ENCODE peak calls at places on chromosome 9, in seven cellular contexts. B is stomach; L is lung; N is effector memory CD4-positive, alpha-beta T cell; G is gastrocnemius medialis; I is ovary; Q is spleen. R is an unnamed sample.

GRCh38 chr9:103397868-103398600 is 402.9 kb downstream of the CYLC2 start:
- DNase-seq in B (peak), L (peak), N (no peak), G (no peak), I (no peak), Q (no peak), R (no peak)

GRCh38 chr9:90915693-90916092 is 114.1 kb downstream of the SYK start:
- DNase-seq in B (peak), L (no peak), N (no peak), G (no peak), I (no peak), Q (peak), R (no peak)

GRCh38 chr9:117887941-117888340 is 183.7 kb downstream of the TLR4 start:
- DNase-seq in B (no peak), L (no peak), N (no peak), G (no peak), I (no peak), Q (no peak), R (no peak)

GRCh38 chr9:93302586-93303257 is 118.8 kb downstream of the WNK2 start:
- DNase-seq in B (peak), L (no peak), N (peak), G (no peak), I (peak), Q (peak), R (no peak)

GRCh38 chr9:81032030-81032572 is 657.2 kb downstream of the TLE1 start:
- DNase-seq in B (no peak), L (no peak), N (no peak), G (no peak), I (no peak), Q (no peak), R (no peak)

GRCh38 chr9:4321554-4321953 is 21.7 kb upstream of the GLIS3 start:
- DNase-seq in B (no peak), L (no peak), N (no peak), G (no peak), I (no peak), Q (no peak), R (no peak)

GRCh38 chr9:33041459-33042188 is 16.6 kb downstream of the DNAJA1 start:
- DNase-seq in B (no peak), L (no peak), N (no peak), G (no peak), I (no peak), Q (no peak), R (no peak)

GRCh38 chr9:129751841-129752801 is 721 bp downstream of the PTGES start:
- DNase-seq in B (peak), L (peak), N (no peak), G (no peak), I (no peak), Q (no peak), R (no peak)

GRCh38 chr9:134643306-134643705 is 1.7 kb downstream of the COL5A1 start:
- DNase-seq in B (no peak), L (no peak), N (no peak), G (no peak), I (peak), Q (no peak), R (no peak)

GRCh38 chr9:91024841-91025240 is 223.2 kb downstream of the SYK start:
- DNase-seq in B (no peak), L (no peak), N (no peak), G (no peak), I (no peak), Q (no peak), R (no peak)

GRCh38 chr9:34658461-34658860 is 4.0 kb downstream of the CCL27 start:
- DNase-seq in B (no peak), L (no peak), N (no peak), G (no peak), I (no peak), Q (no peak), R (no peak)

GRCh38 chr9:137366891-137367381 is 56.0 kb downstream of the EXD3 start:
- DNase-seq in B (no peak), L (no peak), N (no peak), G (no peak), I (peak), Q (peak), R (no peak)

GRCh38 chr9:134916161-134916665 is 1.5 kb downstream of the FCN1 start:
- DNase-seq in B (no peak), L (no peak), N (no peak), G (no peak), I (peak), Q (peak), R (no peak)

GRCh38 chr9:93262537-93263310 is 78.8 kb downstream of the WNK2 start:
- DNase-seq in B (peak), L (no peak), N (no peak), G (peak), I (peak), Q (peak), R (no peak)

GRCh38 chr9:34123682-34124081 is 2.8 kb downstream of the DCAF12 start:
- DNase-seq in B (peak), L (peak), N (no peak), G (no peak), I (no peak), Q (peak), R (no peak)

GRCh38 chr9:13928988-13929387 is 385.0 kb downstream of the NFIB start:
- DNase-seq in B (no peak), L (no peak), N (no peak), G (no peak), I (no peak), Q (no peak), R (no peak)

GRCh38 chr9:34084562-34084961 is 35.9 kb upstream of the UBAP2 start:
- DNase-seq in B (no peak), L (no peak), N (no peak), G (peak), I (peak), Q (no peak), R (peak)

GRCh38 chr9:117034862-117035261 is 347.8 kb downstream of the TRIM32 start:
- DNase-seq in B (no peak), L (no peak), N (no peak), G (no peak), I (peak), Q (no peak), R (no peak)

GRCh38 chr9:304519-305185 is 90.0 kb downstream of the DOCK8 start:
- DNase-seq in B (no peak), L (peak), N (no peak), G (no peak), I (no peak), Q (no peak), R (no peak)

GRCh38 chr9:5301544-5301943 is 3.0 kb downstream of the RLN2 start:
- DNase-seq in B (no peak), L (no peak), N (no peak), G (no peak), I (no peak), Q (no peak), R (no peak)

GRCh38 chr9:115939065-115939765 is 214.4 kb upstream of the PAPPA start:
- DNase-seq in B (no peak), L (no peak), N (no peak), G (no peak), I (no peak), Q (no peak), R (no peak)

GRCh38 chr9:78559449-78559885 is 262.5 kb downstream of the PSAT1 start:
- DNase-seq in B (no peak), L (no peak), N (no peak), G (no peak), I (no peak), Q (no peak), R (no peak)

GRCh38 chr9:78298046-78298511 is 1.2 kb downstream of the PSAT1 start:
- DNase-seq in B (no peak), L (no peak), N (no peak), G (no peak), I (no peak), Q (no peak), R (no peak)

GRCh38 chr9:95341262-95342011 is 23.9 kb upstream of the FANCC start:
- DNase-seq in B (no peak), L (no peak), N (no peak), G (no peak), I (peak), Q (no peak), R (no peak)

GRCh38 chr9:137078701-137079400 is 1.5 kb downstream of the UAP1L1 start:
- DNase-seq in B (no peak), L (no peak), N (no peak), G (no peak), I (no peak), Q (no peak), R (no peak)

GRCh38 chr9:109652112-109652511 is 127.9 kb upstream of the PALM2AKAP2 start:
- DNase-seq in B (no peak), L (no peak), N (no peak), G (no peak), I (no peak), Q (no peak), R (no peak)

GRCh38 chr9:23829580-23830458 is 3.8 kb upstream of the ELAVL2 start:
- DNase-seq in B (no peak), L (no peak), N (no peak), G (no peak), I (no peak), Q (no peak), R (no peak)

GRCh38 chr9:35675204-35675603 is 1.5 kb downstream of the CA9 start:
- DNase-seq in B (no peak), L (no peak), N (no peak), G (no peak), I (no peak), Q (no peak), R (no peak)

GRCh38 chr9:88605500-88606172 is 70.7 kb downstream of the NXNL2 start:
- DNase-seq in B (no peak), L (no peak), N (no peak), G (no peak), I (no peak), Q (no peak), R (no peak)
- H3K27ac ChIP-seq in B (peak), L (no peak), N (no peak), G (no peak), I (no peak), Q (peak), R (peak)

GRCh38 chr9:101235105-101235866 is 149.5 kb downstream of the BAAT start:
- DNase-seq in B (no peak), L (no peak), N (no peak), G (no peak), I (no peak), Q (no peak), R (no peak)
- H3K27ac ChIP-seq in B (no peak), L (no peak), N (no peak), G (no peak), I (no peak), Q (no peak), R (no peak)

GRCh38 chr9:70586506-70586905 is 172.0 kb upstream of the KLF9 start:
- DNase-seq in B (no peak), L (no peak), N (no peak), G (no peak), I (no peak), Q (no peak), R (no peak)
- H3K27ac ChIP-seq in B (peak), L (no peak), N (no peak), G (peak), I (no peak), Q (peak), R (peak)

GRCh38 chr9:133352635-133353340 is 3.5 kb downstream of the SURF1 start:
- DNase-seq in B (no peak), L (no peak), N (no peak), G (no peak), I (no peak), Q (no peak), R (no peak)

GRCh38 chr9:133351526-133351907 is 3.5 kb downstream of the RPL7A start:
- DNase-seq in B (no peak), L (no peak), N (no peak), G (no peak), I (no peak), Q (no peak), R (no peak)

GRCh38 chr9:133349965-133350624 is 2.1 kb downstream of the RPL7A start:
- DNase-seq in B (no peak), L (no peak), N (no peak), G (no peak), I (no peak), Q (no peak), R (no peak)

GRCh38 chr9:133353548-133353947 is 2.7 kb downstream of the SURF1 start:
- DNase-seq in B (no peak), L (no peak), N (no peak), G (no peak), I (no peak), Q (no peak), R (no peak)

DNA sequence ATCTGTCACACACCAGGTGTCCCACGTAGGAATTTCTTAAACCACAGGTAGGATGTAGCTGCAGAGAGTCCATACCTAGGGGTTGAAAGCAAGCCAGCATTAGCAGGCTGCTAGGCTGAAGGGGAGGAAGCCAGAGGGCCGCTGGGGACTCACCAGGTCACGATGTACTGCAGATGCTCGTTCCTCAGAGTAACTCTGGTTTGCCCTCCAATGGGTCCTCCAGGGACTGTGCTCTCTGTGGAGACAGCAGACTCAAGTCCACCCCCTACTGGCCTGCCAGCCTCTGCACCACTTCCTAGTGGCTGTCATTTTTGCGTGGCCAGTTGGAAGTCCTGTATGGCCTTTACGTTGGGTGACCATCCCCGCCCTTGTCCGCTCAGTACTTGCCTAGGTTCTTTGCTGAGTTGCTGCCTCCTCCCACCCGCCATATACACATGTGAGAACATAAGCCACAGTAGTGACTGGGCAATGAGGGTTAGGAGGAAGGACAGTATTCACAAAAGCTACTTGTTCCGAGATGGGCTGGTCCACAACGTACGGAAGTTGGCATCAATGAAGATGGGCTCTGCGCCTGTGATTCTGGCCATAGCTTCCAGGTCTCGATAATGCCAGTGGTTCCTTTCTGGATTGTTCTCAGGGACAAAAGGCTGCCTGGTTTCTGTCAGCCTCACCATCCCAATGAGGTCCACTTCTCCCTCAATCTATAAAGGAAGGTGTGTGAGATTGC is 4.1 kb downstream of the RPL7A start:
- DNase-seq in B (no peak), L (no peak), N (no peak), G (no peak), I (no peak), Q (no peak), R (no peak)
- H3K27ac ChIP-seq in B (no peak), L (no peak), N (no peak), G (no peak), I (no peak), Q (no peak), R (no peak)

GRCh38 chr9:101399641-101399965 is 952 bp downstream of the ZNF189 start:
- DNase-seq in B (no peak), L (no peak), N (no peak), G (no peak), I (no peak), Q (no peak), R (no peak)

GRCh38 chr9:101398930-101399640 is 434 bp downstream of the ZNF189 start:
- DNase-seq in B (peak), L (no peak), N (no peak), G (peak), I (no peak), Q (no peak), R (peak)

GRCh38 chr9:101398335-101398929 is at the start of the genes MRPL50 and ZNF189:
- DNase-seq in B (peak), L (peak), N (peak), G (peak), I (peak), Q (peak), R (peak)

GRCh38 chr9:101400120-101400519 is 1.5 kb downstream of the ZNF189 start:
- DNase-seq in B (no peak), L (no peak), N (no peak), G (no peak), I (peak), Q (no peak), R (no peak)

DNA sequence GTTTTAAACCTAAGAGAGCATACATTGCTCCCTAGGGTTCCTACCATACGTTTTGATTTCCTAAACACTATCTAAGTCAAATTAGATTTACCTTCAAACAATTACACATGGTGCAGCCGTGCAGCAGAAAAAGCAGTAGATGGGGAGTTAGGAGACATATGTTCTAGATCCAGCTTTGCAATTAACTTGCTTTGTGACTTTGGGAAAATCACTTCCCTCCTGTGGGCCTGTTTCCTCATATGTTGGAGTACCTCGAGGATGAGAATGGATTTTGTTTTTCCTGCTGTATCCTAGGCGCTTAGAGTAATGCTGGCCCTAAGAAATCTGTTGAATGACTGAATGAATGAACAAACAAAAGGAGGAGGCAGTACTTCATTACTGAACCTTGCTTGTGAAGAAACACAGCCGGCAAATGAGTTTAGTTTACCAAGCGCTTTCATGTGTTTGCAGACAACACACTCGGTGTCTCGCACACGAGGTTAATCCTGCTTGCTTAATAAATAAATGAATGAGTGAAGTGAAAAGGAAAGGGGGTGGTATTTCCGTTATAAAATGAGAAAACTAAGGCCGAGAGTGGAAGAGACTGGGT is 578 bp downstream of the MRPL50 start:
- DNase-seq in B (no peak), L (no peak), N (no peak), G (no peak), I (no peak), Q (no peak), R (no peak)
- H3K27ac ChIP-seq in B (peak), L (peak), N (peak), G (peak), I (peak), Q (peak), R (peak)

DNA sequence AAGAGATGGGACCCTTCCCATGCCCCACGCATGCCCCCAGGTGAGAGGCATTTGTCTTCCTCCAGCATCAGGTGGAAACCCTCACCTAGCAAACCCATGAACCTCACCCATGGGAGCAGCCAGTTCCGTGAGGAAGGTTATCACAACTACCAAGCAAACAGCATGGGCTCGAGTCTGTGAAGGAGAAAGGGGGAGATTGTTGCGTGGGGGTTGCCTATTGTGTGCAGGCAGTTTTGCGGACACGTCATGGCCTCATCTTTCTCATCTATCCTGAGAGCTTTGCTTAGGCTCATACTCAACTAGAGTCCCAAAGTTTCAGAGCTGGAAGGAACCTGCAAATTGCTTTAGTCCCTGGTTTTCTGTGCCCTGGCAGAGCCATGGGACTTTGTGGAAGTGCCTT is 73.6 kb upstream of the TGFBR1 start:
- DNase-seq in B (no peak), L (no peak), N (no peak), G (no peak), I (no peak), Q (no peak), R (no peak)
- H3K27ac ChIP-seq in B (peak), L (no peak), N (no peak), G (no peak), I (no peak), Q (no peak), R (no peak)

DNA sequence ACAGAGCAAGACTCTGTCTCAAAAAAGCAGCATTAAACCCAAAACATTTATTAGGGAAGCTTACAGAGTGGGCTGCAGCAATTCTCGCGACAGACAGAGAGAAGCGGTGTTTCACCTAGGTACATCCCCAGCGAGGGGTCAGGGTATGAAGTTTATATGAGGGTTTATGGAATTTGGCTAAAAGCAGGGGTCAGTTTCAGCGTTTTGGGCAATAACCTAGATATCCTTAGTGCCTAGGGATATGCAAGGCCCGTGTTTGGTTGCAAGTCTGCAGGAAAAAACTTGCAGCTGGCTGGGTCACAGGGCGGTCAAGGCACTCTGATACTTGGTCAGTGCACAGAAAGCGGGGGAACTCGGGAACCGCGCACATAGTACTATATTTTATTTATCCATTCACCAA is 649 bp upstream of the GLE1 start:
- DNase-seq in B (no peak), L (peak), N (no peak), G (no peak), I (peak), Q (peak), R (no peak)
- H3K27ac ChIP-seq in B (peak), L (no peak), N (no peak), G (peak), I (no peak), Q (peak), R (peak)

GRCh38 chr9:114287001-114287762 is 35.7 kb upstream of the ORM1 start:
- DNase-seq in B (no peak), L (no peak), N (no peak), G (no peak), I (no peak), Q (peak), R (no peak)

GRCh38 chr9:114289106-114289505 is 33.8 kb upstream of the ORM1 start:
- DNase-seq in B (no peak), L (no peak), N (no peak), G (no peak), I (peak), Q (peak), R (peak)

GRCh38 chr9:114288233-114289051 is 34.5 kb upstream of the ORM1 start:
- DNase-seq in B (peak), L (no peak), N (no peak), G (no peak), I (peak), Q (peak), R (peak)

GRCh38 chr9:114286146-114286679 is 36.7 kb upstream of the ORM1 start:
- DNase-seq in B (no peak), L (no peak), N (no peak), G (no peak), I (peak), Q (peak), R (no peak)

GRCh38 chr9:114287763-114288232 is 35.1 kb upstream of the ORM1 start:
- DNase-seq in B (no peak), L (no peak), N (no peak), G (no peak), I (peak), Q (peak), R (no peak)
- H3K27ac ChIP-seq in B (no peak), L (no peak), N (no peak), G (no peak), I (no peak), Q (no peak), R (no peak)